ENCODE peak calls at places on chromosomes 5 and 9, in five cellular contexts. S is hepatocyte, Q is fibroblast of the aortic adventitia, D is tibial nerve, E is cardiac muscle cell. T is an unnamed sample.

GRCh38 chr5:150158170-150158949 is 2.7 kb upstream of the PDGFRB start:
- DNase-seq in D (no peak), E (no peak), S (no peak), Q (peak), T (peak)

GRCh38 chr5:39080597-39081204 is 6.5 kb upstream of the RICTOR start:
- DNase-seq in E (peak), D (peak), S (peak), Q (peak), T (peak)

GRCh38 chr9:125649315-125649714 is 57.7 kb downstream of the MAPKAP1 start:
- DNase-seq in Q (peak), D (no peak), S (no peak), E (no peak), T (peak)

GRCh38 chr9:136312436-136312835 is 8.5 kb upstream of the CCDC187 start:
- DNase-seq in E (peak), S (peak), Q (peak), D (no peak), T (peak)

GRCh38 chr5:132000677-132001453 is 10.6 kb downstream of the ACSL6 start:
- DNase-seq in E (no peak), S (no peak), Q (no peak), D (no peak), T (no peak)

GRCh38 chr9:27094640-27095039 is 14.4 kb upstream of the TEK start:
- DNase-seq in Q (peak), D (no peak), S (no peak), E (peak), T (peak)

GRCh38 chr5:146947181-146947941 is 68.8 kb upstream of the PPP2R2B start:
- DNase-seq in S (peak), D (no peak), E (peak), Q (peak), T (peak)

GRCh38 chr5:132822650-132823480 is 7.6 kb downstream of the SHROOM1 start:
- DNase-seq in E (peak), S (peak), D (no peak), Q (no peak), T (no peak)

GRCh38 chr5:111277061-111277460 is 52.9 kb downstream of the CAMK4 start:
- DNase-seq in E (no peak), S (no peak), Q (peak), D (no peak), T (no peak)

GRCh38 chr5:43483210-43484048 is at the start of gene TMEM267:
- DNase-seq in Q (peak), D (peak), S (peak), E (peak), T (peak)

GRCh38 chr9:115142502-115143265 is 24.7 kb upstream of the TNC start:
- DNase-seq in S (no peak), E (no peak), D (no peak), Q (peak), T (no peak)

GRCh38 chr9:127720031-127720864 is 4.4 kb downstream of the TTC16 start:
- DNase-seq in Q (no peak), S (no peak), E (no peak), D (no peak), T (no peak)

GRCh38 chr9:13719410-13719809 is 439.9 kb upstream of the MPDZ start:
- DNase-seq in E (no peak), D (no peak), Q (peak), S (no peak), T (peak)

GRCh38 chr5:83405662-83406061 is 65.9 kb upstream of the VCAN start:
- DNase-seq in Q (no peak), D (no peak), S (no peak), E (no peak), T (no peak)

GRCh38 chr5:149358294-149358651 is 427 bp downstream of the PCYOX1L start:
- DNase-seq in D (peak), E (peak), S (peak), Q (no peak), T (no peak)

GRCh38 chr5:14385022-14385421 is 196.6 kb upstream of the OTULINL start:
- DNase-seq in D (no peak), Q (no peak), E (no peak), S (no peak), T (no peak)

GRCh38 chr5:132026516-132027008 is 15.1 kb upstream of the ACSL6 start:
- DNase-seq in Q (no peak), D (no peak), S (no peak), E (no peak), T (no peak)

GRCh38 chr9:76433406-76433805 is 25.6 kb upstream of the GCNT1 start:
- DNase-seq in S (no peak), Q (no peak), E (no peak), D (no peak), T (no peak)

GRCh38 chr5:98940586-98940985 is 11.8 kb upstream of the CHD1 start:
- DNase-seq in S (no peak), E (no peak), Q (peak), D (no peak), T (peak)

GRCh38 chr5:19319252-19319651 is 668.7 kb downstream of the CDH18 start:
- DNase-seq in D (no peak), Q (no peak), S (no peak), E (no peak), T (no peak)

GRCh38 chr5:88669314-88669713 is 213.7 kb downstream of the MEF2C start:
- DNase-seq in S (no peak), D (no peak), Q (no peak), E (no peak), T (no peak)

GRCh38 chr5:159135896-159136531 is 36.3 kb upstream of the EBF1 start:
- DNase-seq in Q (peak), E (no peak), S (peak), D (no peak), T (peak)

GRCh38 chr9:114784721-114785253 is 21.1 kb downstream of the TNFSF15 start:
- DNase-seq in Q (no peak), D (no peak), S (no peak), E (no peak), T (no peak)

GRCh38 chr5:124007675-124008398 is 495.9 kb downstream of the CSNK1G3 start:
- DNase-seq in Q (no peak), S (no peak), E (no peak), D (no peak), T (peak)

GRCh38 chr9:21684831-21685362 is 117.5 kb upstream of the MTAP start:
- DNase-seq in D (no peak), Q (peak), S (peak), E (no peak), T (peak)

GRCh38 chr5:142600611-142601360 is 85.1 kb downstream of the FGF1 start:
- DNase-seq in S (peak), E (no peak), Q (peak), D (peak), T (peak)

GRCh38 chr5:115588640-115589039 is 13.6 kb downstream of the TICAM2 start:
- DNase-seq in S (no peak), E (no peak), D (no peak), Q (no peak), T (no peak)

GRCh38 chr9:109452761-109453160 is 45.3 kb downstream of the PTPN3 start:
- DNase-seq in Q (peak), D (no peak), E (no peak), S (no peak), T (peak)

GRCh38 chr9:99185904-99186303 is 35.8 kb downstream of the ALG2 start:
- DNase-seq in D (no peak), Q (no peak), E (no peak), S (no peak), T (no peak)

GRCh38 chr9:76302947-76303550 is 91.2 kb downstream of the RFK start:
- DNase-seq in S (peak), D (no peak), Q (peak), E (peak), T (peak)

GRCh38 chr5:128532127-128532526 is 5.9 kb downstream of the FBN2 start:
- DNase-seq in E (peak), S (no peak), D (no peak), Q (no peak), T (no peak)

GRCh38 chr9:105346273-105346672 is 101.6 kb upstream of the FSD1L start:
- DNase-seq in Q (no peak), S (no peak), E (no peak), D (no peak), T (no peak)

GRCh38 chr5:59091965-59092364 is 509.1 kb downstream of the RAB3C start:
- DNase-seq in E (no peak), D (no peak), Q (no peak), S (no peak), T (no peak)

GRCh38 chr5:103605277-103605676 is 42.7 kb upstream of the NUDT12 start:
- DNase-seq in E (no peak), S (no peak), D (no peak), Q (no peak), T (no peak)

GRCh38 chr9:38018230-38018963 is 50.6 kb downstream of the SHB start:
- DNase-seq in E (no peak), D (no peak), S (no peak), Q (no peak), T (no peak)

GRCh38 chr9:38020251-38021076 is 48.6 kb downstream of the SHB start:
- DNase-seq in Q (peak), S (no peak), E (no peak), D (no peak), T (no peak)

GRCh38 chr9:38019731-38020130 is 49.3 kb downstream of the SHB start:
- DNase-seq in D (no peak), Q (peak), S (no peak), E (no peak), T (no peak)

GRCh38 chr9:38017885-38018186 is 51.2 kb downstream of the SHB start:
- DNase-seq in Q (no peak), S (no peak), E (no peak), D (no peak), T (no peak)

GRCh38 chr9:38018964-38019602 is 49.9 kb downstream of the SHB start:
- DNase-seq in D (no peak), E (peak), Q (peak), S (peak), T (peak)
- H3K4me3 ChIP-seq in D (no peak), E (no peak), Q (peak), S (no peak), T (no peak)

GRCh38 chr5:90387508-90387907 is 22.0 kb downstream of the CETN3 start:
- DNase-seq in E (peak), S (no peak), Q (no peak), D (no peak), T (no peak)

GRCh38 chr5:90390326-90390725 is 19.2 kb downstream of the CETN3 start:
- DNase-seq in Q (no peak), E (no peak), D (no peak), S (no peak), T (no peak)

GRCh38 chr5:90383903-90384302 is 25.7 kb downstream of the CETN3 start:
- DNase-seq in E (no peak), D (no peak), Q (no peak), S (no peak), T (no peak)

GRCh38 chr5:90384389-90384788 is 25.2 kb downstream of the CETN3 start:
- DNase-seq in S (no peak), Q (no peak), E (no peak), D (no peak), T (no peak)

GRCh38 chr5:90386099-90386710 is 23.4 kb downstream of the CETN3 start:
- DNase-seq in D (no peak), S (peak), E (peak), Q (peak), T (peak)
- TF ChIP-seq CTCF in D (peak), S (peak), E (peak), Q (peak), T (peak)

GRCh38 chr5:18112066-18112465 is 477.8 kb downstream of the TAF11L14 start:
- DNase-seq in D (no peak), E (no peak), S (no peak), Q (no peak), T (no peak)
- H3K4me3 ChIP-seq in D (no peak), E (no peak), S (no peak), Q (no peak), T (no peak)

GRCh38 chr9:6413365-6414263 is 615 bp downstream of the UHRF2 start:
- DNase-seq in E (peak), S (peak), D (peak), Q (no peak), T (no peak)
- TF ChIP-seq CTCF in E (no peak), S (no peak), D (no peak), Q (no peak), T (no peak)

T was measured in cardiac fibroblast.